ENCODE peak calls at places on chromosomes 6 and 20, in four cellular contexts. R is GM12878, V is HepG2, D is WTC11. G is an unnamed sample.

GRCh38 chr6:19866900-19867627 is 29.9 kb downstream of the ID4 start:
- DNase-seq in R (no peak), V (peak; percentile 18), D (no peak), G (no peak)

GRCh38 chr6:111342913-111343312 is 140.1 kb downstream of the REV3L start:
- DNase-seq in R (no peak), D (no peak), V (no peak), G (no peak)

GRCh38 chr6:45427632-45428031 is 49.9 kb upstream of the SUPT3H start:
- DNase-seq in D (no peak), V (no peak), R (no peak), G (no peak)

GRCh38 chr20:17917832-17918618 is 50.6 kb downstream of the SNX5 start:
- DNase-seq in D (no peak), R (no peak), V (peak; percentile 94), G (no peak)

GRCh38 chr6:3823671-3824070 is 25.5 kb upstream of the FAM50B start:
- DNase-seq in V (no peak), R (no peak), D (no peak), G (no peak)

GRCh38 chr6:2127484-2127911 is 117.9 kb downstream of the GMDS start:
- DNase-seq in R (peak; percentile 5), V (no peak), D (no peak), G (peak; percentile 22)

GRCh38 chr6:90003941-90004340 is 109.7 kb downstream of the GJA10 start:
- DNase-seq in R (no peak), V (no peak), D (no peak), G (no peak)

GRCh38 chr6:146972526-146972925 is 231.7 kb upstream of the STXBP5 start:
- DNase-seq in D (no peak), R (no peak), V (no peak), G (no peak)

GRCh38 chr6:52510213-52510562 is 66.7 kb downstream of the TRAM2 start:
- DNase-seq in D (no peak), R (no peak), V (no peak), G (no peak)

GRCh38 chr6:160041608-160042007 is 72.7 kb downstream of the IGF2R start:
- DNase-seq in V (peak; percentile 22), D (no peak), R (no peak), G (no peak)

GRCh38 chr20:1375515-1375914 is 17.3 kb downstream of the FKBP1A start:
- DNase-seq in R (no peak), D (no peak), V (no peak), G (no peak)

GRCh38 chr6:107061125-107062020 is 33.4 kb downstream of the MTRES1 start:
- DNase-seq in V (peak; percentile 11), D (peak; percentile 66), R (peak; percentile 45), G (no peak)

GRCh38 chr20:44761423-44761822 is 15.8 kb downstream of the KCNK15 start:
- DNase-seq in R (no peak), V (no peak), D (no peak), G (no peak)

GRCh38 chr6:106790146-106790770 is 160.9 kb downstream of the QRSL1 start:
- DNase-seq in R (no peak), D (no peak), V (peak; percentile 33), G (no peak)

GRCh38 chr6:44650947-44651346 is 263.4 kb downstream of the CDC5L start:
- DNase-seq in V (no peak), R (no peak), D (no peak), G (no peak)

GRCh38 chr6:169832247-169832948 is 81.0 kb downstream of the ERMARD start:
- DNase-seq in D (no peak), V (peak; percentile 9), R (no peak), G (no peak)

GRCh38 chr20:24657211-24657610 is 187.8 kb downstream of the SYNDIG1 start:
- DNase-seq in R (no peak), D (no peak), V (no peak), G (peak; percentile 12)

GRCh38 chr20:35947907-35948306 is 6.4 kb downstream of the SCAND1 start:
- DNase-seq in V (no peak), D (no peak), R (no peak), G (no peak)

DNA sequence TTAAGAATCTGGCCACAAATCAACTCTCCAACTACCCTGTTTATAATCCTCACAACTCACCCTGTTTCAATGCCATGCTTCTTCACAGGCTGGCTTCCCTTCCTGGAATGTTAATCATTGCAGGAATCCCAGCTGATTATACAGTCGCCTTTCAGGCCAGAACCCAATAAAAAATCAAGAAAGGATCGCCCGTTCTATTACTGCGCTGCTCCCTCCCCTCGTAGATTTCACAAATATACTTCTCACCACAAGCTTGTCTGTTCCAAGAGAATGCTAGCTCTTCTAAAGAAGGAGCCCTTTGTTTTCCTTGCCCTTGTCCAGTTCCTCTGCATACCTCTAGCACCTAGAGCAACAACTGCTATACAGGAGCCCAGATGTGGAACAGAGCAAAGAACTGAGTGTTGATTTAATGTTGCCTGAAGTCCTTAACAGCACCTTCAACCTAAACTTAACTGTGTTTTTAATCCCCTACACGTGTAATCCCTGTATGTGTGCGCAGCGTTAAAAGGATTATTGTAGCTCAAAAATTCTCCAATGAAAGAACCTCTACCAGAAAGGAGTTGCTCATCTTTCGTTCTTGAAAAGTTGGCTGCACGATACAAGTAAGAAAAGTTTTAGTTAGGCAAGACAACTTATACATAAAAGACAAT is 988 bp downstream of the ECHDC1 start:
- DNase-seq in D (no peak), R (no peak), V (peak; percentile 85), G (no peak)
- TF ChIP-seq NR2C2 in D (no peak), R (no peak), V (no peak), G (no peak)

GRCh38 chr20:64238115-64238825 is 17.3 kb upstream of the PCMTD2 start:
- DNase-seq in D (no peak), R (no peak), V (peak; percentile 88), G (no peak)
- TF ChIP-seq NR2C2 in D (no peak), R (no peak), V (peak; percentile 43), G (no peak)

GRCh38 chr6:118725944-118726343 is 74.6 kb upstream of the CEP85L start:
- DNase-seq in V (no peak), R (no peak), D (no peak), G (no peak)
- TF ChIP-seq NR2C2 in V (no peak), R (no peak), D (no peak), G (no peak)

GRCh38 chr6:133814797-133815196 is 74.1 kb upstream of the TCF21 start:
- DNase-seq in V (no peak), R (no peak), D (no peak), G (no peak)
- TF ChIP-seq NR2C2 in V (no peak), R (no peak), D (no peak), G (no peak)

GRCh38 chr20:62751551-62752150 is 43.0 kb downstream of the NTSR1 start:
- DNase-seq in D (no peak), V (no peak), R (no peak), G (no peak)
- TF ChIP-seq NR2C2 in D (no peak), V (no peak), R (no peak), G (no peak)

GRCh38 chr20:9978395-9979004 is 56.3 kb upstream of the ANKEF1 start:
- DNase-seq in V (peak; percentile 82), D (no peak), R (peak; percentile 41), G (peak; percentile 6)
- TF ChIP-seq NR2C2 in V (no peak), D (no peak), R (no peak), G (no peak)

DNA sequence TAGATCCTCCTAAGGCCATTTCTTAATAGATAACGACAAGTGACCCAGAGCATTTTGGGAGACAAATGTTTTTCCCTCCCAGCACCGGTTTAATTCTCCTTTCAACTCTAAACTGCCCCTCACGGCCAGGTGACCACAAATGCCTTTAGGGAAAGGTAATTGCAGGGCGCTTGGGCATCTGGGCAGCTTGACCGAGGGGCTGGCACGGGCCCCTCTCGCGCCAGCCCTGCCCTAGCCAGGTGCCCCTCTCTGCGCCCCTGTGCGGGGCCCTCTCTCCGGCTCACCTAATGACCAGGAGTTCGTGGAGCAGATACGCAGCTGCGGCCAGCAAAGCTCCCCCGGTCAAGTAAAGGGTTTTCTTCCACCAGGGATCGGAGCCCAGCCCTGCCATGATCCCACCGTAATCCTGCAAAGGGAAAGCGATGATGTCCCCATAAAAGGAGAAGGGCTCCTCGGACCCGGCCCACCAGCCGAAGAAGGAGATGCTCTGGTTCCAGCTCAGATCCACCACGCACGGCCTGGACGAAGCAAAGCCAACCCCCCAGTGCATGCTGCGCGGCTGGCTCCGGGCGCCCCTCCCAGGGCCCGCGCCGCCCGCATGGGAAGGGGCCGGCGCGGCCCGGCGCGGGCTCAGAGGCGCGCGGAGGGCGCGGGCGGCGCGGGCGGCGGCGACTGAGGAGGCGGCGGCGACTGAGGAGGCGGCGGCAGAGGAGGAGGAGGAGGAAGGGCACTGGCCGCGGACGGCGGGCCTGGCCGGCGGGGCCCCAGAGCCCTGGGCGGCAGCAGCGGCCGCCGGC is 453 bp downstream of the FAXC start:
- DNase-seq in D (peak; percentile 47), V (no peak), R (no peak), G (no peak)
- TF ChIP-seq NR2C2 in D (no peak), V (no peak), R (no peak), G (no peak)

GRCh38 chr6:21885532-21886089 is 292.1 kb downstream of the SOX4 start:
- DNase-seq in D (no peak), V (no peak), R (no peak), G (no peak)
- TF ChIP-seq NR2C2 in D (no peak), V (no peak), R (no peak), G (no peak)

GRCh38 chr6:43286995-43287716 is 10.9 kb upstream of the SLC22A7 start:
- DNase-seq in R (no peak), V (peak; percentile 71), D (no peak), G (peak; percentile 51)
- TF ChIP-seq NR2C2 in R (no peak), V (no peak), D (no peak), G (no peak)